ENCODE peak calls at places on chromosomes 16 and 17, in seven cellular contexts. Y is cardiac fibroblast, W is amygdala, T is foreskin keratinocyte, M is lower leg skin, E is right lobe of liver, P is EL. K is an unnamed sample.

GRCh38 chr16:75197522-75198134 is 9.3 kb downstream of the CTRB2 start:
- DNase-seq in Y (peak), W (no peak), T (no peak), M (peak), E (no peak), P (no peak), K (no peak)

GRCh38 chr16:73949574-73950348 is 346.9 kb upstream of the PSMD7 start:
- DNase-seq in Y (peak), W (no peak), T (peak), M (no peak), E (no peak), P (peak), K (no peak)

GRCh38 chr17:18262641-18263040 is 2.2 kb downstream of the MIEF2 start:
- DNase-seq in Y (no peak), W (no peak), T (no peak), M (no peak), E (no peak), P (no peak), K (no peak)

GRCh38 chr17:58375811-58376210 is 23.8 kb upstream of the SUPT4H1 start:
- DNase-seq in Y (no peak), W (no peak), T (no peak), M (no peak), E (no peak), P (no peak), K (no peak)

GRCh38 chr17:28907709-28908475 is 5.0 kb upstream of the DHRS13 start:
- DNase-seq in Y (peak), W (no peak), T (no peak), M (no peak), E (no peak), P (no peak), K (no peak)

GRCh38 chr16:22240023-22240697 is 34.1 kb downstream of the EEF2K start:
- DNase-seq in Y (peak), W (no peak), T (no peak), M (no peak), E (no peak), P (no peak), K (peak)

GRCh38 chr16:58814348-58814801 is 80.3 kb upstream of the GOT2 start:
- DNase-seq in Y (peak), W (no peak), T (peak), M (no peak), E (peak), P (peak), K (peak)

GRCh38 chr16:88468289-88469129 is 15.4 kb downstream of the ZFPM1 start:
- DNase-seq in Y (peak), W (no peak), T (no peak), M (no peak), E (peak), P (peak), K (no peak)

GRCh38 chr17:31509095-31509804 is 117.8 kb downstream of the RAB11FIP4 start:
- DNase-seq in Y (no peak), W (no peak), T (no peak), M (no peak), E (no peak), P (no peak), K (no peak)

GRCh38 chr16:73304008-73304814 is 256.3 kb upstream of the ZFHX3 start:
- DNase-seq in Y (no peak), W (no peak), T (no peak), M (peak), E (no peak), P (peak), K (no peak)

GRCh38 chr17:38344127-38344745 is 480 bp upstream of the GPR179 start:
- DNase-seq in Y (no peak), W (no peak), T (no peak), M (no peak), E (no peak), P (no peak), K (no peak)

GRCh38 chr16:26667271-26667703 is 399.4 kb upstream of the C16orf82 start:
- DNase-seq in Y (no peak), W (no peak), T (no peak), M (no peak), E (no peak), P (no peak), K (no peak)

GRCh38 chr17:80647746-80648145 is 103.1 kb downstream of the RPTOR start:
- DNase-seq in Y (peak), W (no peak), T (peak), M (no peak), E (no peak), P (peak), K (no peak)

GRCh38 chr17:77610980-77611641 is 347.4 kb upstream of the TNRC6C start:
- DNase-seq in Y (no peak), W (no peak), T (no peak), M (peak), E (no peak), P (no peak), K (no peak)

K was measured in tibial nerve.